ENCODE peak calls at places on chromosomes 1 and 21, in eight cellular contexts. One of them, this sample, is unnamed. For H3K9me3, the result is how much of the 10 kb centered on the place peaks cover.

GRCh38 chr1:64654519-64655341 is 90.1 kb upstream of the RAVER2 start:
- DNase-seq in CD4-positive, CD25-positive, alpha-beta regulatory T cell: no peak
- DNase-seq in NT2/D1: no peak
- DNase-seq in heart left ventricle: no peak
- DNase-seq in mucosa of descending colon: no peak
- DNase-seq in astrocyte: peak
- DNase-seq in thoracic aorta: no peak
- DNase-seq in K562: no peak
- DNase-seq in this sample: no peak

GRCh38 chr21:27426196-27426595 is 459.3 kb upstream of the ADAMTS5 start:
- DNase-seq in mucosa of descending colon: no peak
- DNase-seq in K562: no peak
- DNase-seq in thoracic aorta: no peak
- DNase-seq in heart left ventricle: no peak
- DNase-seq in CD4-positive, CD25-positive, alpha-beta regulatory T cell: no peak
- DNase-seq in astrocyte: no peak
- DNase-seq in NT2/D1: no peak
- DNase-seq in this sample: no peak

GRCh38 chr1:87242445-87243185 is 86.1 kb upstream of the LMO4 start:
- DNase-seq in thoracic aorta: no peak
- DNase-seq in astrocyte: peak
- DNase-seq in mucosa of descending colon: no peak
- DNase-seq in CD4-positive, CD25-positive, alpha-beta regulatory T cell: no peak
- DNase-seq in heart left ventricle: no peak
- DNase-seq in K562: no peak
- DNase-seq in NT2/D1: no peak
- DNase-seq in this sample: no peak

GRCh38 chr1:1092149-1092855 is 18.2 kb upstream of the RNF223 start:
- DNase-seq in K562: no peak
- DNase-seq in heart left ventricle: peak
- DNase-seq in mucosa of descending colon: no peak
- DNase-seq in astrocyte: no peak
- DNase-seq in CD4-positive, CD25-positive, alpha-beta regulatory T cell: no peak
- DNase-seq in NT2/D1: no peak
- DNase-seq in thoracic aorta: no peak
- DNase-seq in this sample: no peak

GRCh38 chr1:14181191-14181793 is 417.2 kb upstream of the KAZN start:
- DNase-seq in thoracic aorta: no peak
- DNase-seq in K562: no peak
- DNase-seq in heart left ventricle: no peak
- DNase-seq in NT2/D1: no peak
- DNase-seq in CD4-positive, CD25-positive, alpha-beta regulatory T cell: no peak
- DNase-seq in astrocyte: peak
- DNase-seq in mucosa of descending colon: no peak
- DNase-seq in this sample: no peak

GRCh38 chr1:16212251-16212961 is at the start of gene ARHGEF19:
- DNase-seq in CD4-positive, CD25-positive, alpha-beta regulatory T cell: no peak
- DNase-seq in astrocyte: no peak
- DNase-seq in NT2/D1: no peak
- DNase-seq in heart left ventricle: no peak
- DNase-seq in thoracic aorta: no peak
- DNase-seq in mucosa of descending colon: peak
- DNase-seq in K562: no peak
- DNase-seq in this sample: no peak

GRCh38 chr1:180221461-180221860 is 8.6 kb upstream of the LHX4 start:
- DNase-seq in heart left ventricle: no peak
- DNase-seq in astrocyte: peak
- DNase-seq in CD4-positive, CD25-positive, alpha-beta regulatory T cell: no peak
- DNase-seq in NT2/D1: no peak
- DNase-seq in K562: no peak
- DNase-seq in mucosa of descending colon: no peak
- DNase-seq in thoracic aorta: no peak
- DNase-seq in this sample: no peak

GRCh38 chr1:231871878-231872277 is 245.3 kb downstream of the DISC1 start:
- DNase-seq in NT2/D1: no peak
- DNase-seq in astrocyte: no peak
- DNase-seq in K562: no peak
- DNase-seq in heart left ventricle: no peak
- DNase-seq in thoracic aorta: no peak
- DNase-seq in CD4-positive, CD25-positive, alpha-beta regulatory T cell: no peak
- DNase-seq in mucosa of descending colon: no peak
- DNase-seq in this sample: no peak

GRCh38 chr1:2973661-2974593 is 47.3 kb upstream of the ACTRT2 start:
- DNase-seq in mucosa of descending colon: no peak
- DNase-seq in NT2/D1: no peak
- DNase-seq in thoracic aorta: no peak
- DNase-seq in astrocyte: no peak
- DNase-seq in K562: no peak
- DNase-seq in heart left ventricle: no peak
- DNase-seq in CD4-positive, CD25-positive, alpha-beta regulatory T cell: no peak
- DNase-seq in this sample: no peak

GRCh38 chr1:2976180-2976562 is 45.1 kb upstream of the ACTRT2 start:
- DNase-seq in thoracic aorta: no peak
- DNase-seq in NT2/D1: no peak
- DNase-seq in astrocyte: no peak
- DNase-seq in CD4-positive, CD25-positive, alpha-beta regulatory T cell: no peak
- DNase-seq in mucosa of descending colon: no peak
- DNase-seq in heart left ventricle: no peak
- DNase-seq in K562: no peak
- DNase-seq in this sample: no peak

GRCh38 chr1:2975466-2976179 is 45.6 kb upstream of the ACTRT2 start:
- DNase-seq in astrocyte: no peak
- DNase-seq in heart left ventricle: no peak
- DNase-seq in thoracic aorta: no peak
- DNase-seq in NT2/D1: no peak
- DNase-seq in mucosa of descending colon: no peak
- DNase-seq in CD4-positive, CD25-positive, alpha-beta regulatory T cell: no peak
- DNase-seq in K562: no peak
- DNase-seq in this sample: no peak

GRCh38 chr1:2972879-2973575 is 48.2 kb upstream of the ACTRT2 start:
- DNase-seq in heart left ventricle: no peak
- DNase-seq in thoracic aorta: no peak
- DNase-seq in NT2/D1: no peak
- DNase-seq in astrocyte: no peak
- DNase-seq in CD4-positive, CD25-positive, alpha-beta regulatory T cell: no peak
- DNase-seq in mucosa of descending colon: no peak
- DNase-seq in K562: no peak
- DNase-seq in this sample: no peak

DNA sequence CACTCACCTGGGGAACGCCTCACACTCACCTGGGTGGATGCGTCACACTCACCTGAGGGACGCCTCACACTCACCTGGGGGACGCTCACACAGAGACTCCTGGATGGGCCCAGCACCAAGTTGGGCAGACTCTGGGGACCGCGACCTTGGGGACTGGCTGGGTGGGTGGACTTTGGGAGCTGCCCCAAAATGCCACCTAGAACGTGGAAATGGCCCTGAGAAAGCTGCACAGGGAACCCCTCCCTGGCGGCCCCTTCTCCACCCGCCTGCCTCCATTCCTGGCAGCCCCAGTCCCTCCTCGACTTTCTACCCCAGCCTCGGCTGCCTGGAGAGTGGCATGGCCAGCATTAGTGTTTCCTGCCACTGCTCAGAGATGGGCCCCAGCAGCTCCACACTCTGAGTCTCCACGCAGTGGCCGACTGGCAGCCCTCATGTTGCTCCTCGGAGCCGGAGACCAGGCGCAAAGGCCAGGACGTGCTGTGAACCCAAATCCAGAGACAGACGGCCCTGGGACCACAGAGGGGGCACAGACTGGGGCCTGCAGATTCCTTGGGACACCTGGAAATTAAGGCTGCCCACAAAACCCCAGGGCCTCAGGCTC is 46.5 kb upstream of the ACTRT2 start:
- DNase-seq in heart left ventricle: no peak
- DNase-seq in NT2/D1: no peak
- DNase-seq in thoracic aorta: no peak
- DNase-seq in mucosa of descending colon: no peak
- DNase-seq in K562: no peak
- DNase-seq in astrocyte: no peak
- DNase-seq in CD4-positive, CD25-positive, alpha-beta regulatory T cell: no peak
- DNase-seq in this sample: no peak
- H3K9me3 ChIP-seq in heart left ventricle: under half
- H3K9me3 ChIP-seq in NT2/D1: under half
- H3K9me3 ChIP-seq in thoracic aorta: under half
- H3K9me3 ChIP-seq in mucosa of descending colon: under half
- H3K9me3 ChIP-seq in K562: under half
- H3K9me3 ChIP-seq in astrocyte: under half
- H3K9me3 ChIP-seq in CD4-positive, CD25-positive, alpha-beta regulatory T cell: under half
- H3K9me3 ChIP-seq in this sample: under half

GRCh38 chr21:44820851-44821250 is 3.0 kb upstream of the SUMO3 start:
- DNase-seq in astrocyte: no peak
- DNase-seq in NT2/D1: no peak
- DNase-seq in K562: no peak
- DNase-seq in thoracic aorta: no peak
- DNase-seq in heart left ventricle: no peak
- DNase-seq in mucosa of descending colon: no peak
- DNase-seq in CD4-positive, CD25-positive, alpha-beta regulatory T cell: no peak
- DNase-seq in this sample: no peak

GRCh38 chr21:44822484-44823178 is 4.8 kb upstream of the SUMO3 start:
- DNase-seq in K562: peak
- DNase-seq in thoracic aorta: no peak
- DNase-seq in mucosa of descending colon: no peak
- DNase-seq in NT2/D1: no peak
- DNase-seq in heart left ventricle: no peak
- DNase-seq in CD4-positive, CD25-positive, alpha-beta regulatory T cell: no peak
- DNase-seq in astrocyte: no peak
- DNase-seq in this sample: no peak

GRCh38 chr21:44818636-44819011 is 762 bp upstream of the SUMO3 start:
- DNase-seq in K562: no peak
- DNase-seq in mucosa of descending colon: peak
- DNase-seq in thoracic aorta: no peak
- DNase-seq in NT2/D1: no peak
- DNase-seq in CD4-positive, CD25-positive, alpha-beta regulatory T cell: no peak
- DNase-seq in heart left ventricle: peak
- DNase-seq in astrocyte: no peak
- DNase-seq in this sample: no peak

GRCh38 chr21:44819283-44820243 is 1.7 kb upstream of the SUMO3 start:
- DNase-seq in mucosa of descending colon: no peak
- DNase-seq in K562: no peak
- DNase-seq in thoracic aorta: no peak
- DNase-seq in heart left ventricle: no peak
- DNase-seq in CD4-positive, CD25-positive, alpha-beta regulatory T cell: no peak
- DNase-seq in astrocyte: no peak
- DNase-seq in NT2/D1: no peak
- DNase-seq in this sample: no peak

DNA sequence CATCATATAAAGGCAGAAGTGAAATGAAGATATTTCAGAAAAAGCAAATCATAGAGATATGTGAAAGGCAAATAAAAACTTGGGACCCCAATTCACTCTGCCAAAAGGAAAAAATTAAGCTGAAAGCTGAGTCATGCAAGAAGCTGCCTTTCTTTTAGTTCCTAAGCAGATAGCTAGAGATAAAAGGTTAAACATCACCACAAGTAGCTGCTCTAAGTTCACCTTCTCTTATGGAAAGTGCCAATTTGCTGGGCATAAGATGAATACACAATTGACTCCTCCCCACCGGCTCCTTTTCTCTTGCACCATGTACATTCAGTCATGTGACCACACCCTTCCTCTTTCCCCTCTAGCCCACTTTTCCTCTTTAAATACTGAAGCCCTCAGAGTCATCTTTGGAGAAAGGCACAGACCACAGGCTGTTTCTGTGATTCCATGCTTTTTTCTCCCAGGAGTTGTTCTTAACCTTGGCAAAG is 5.4 kb upstream of the SUMO3 start:
- DNase-seq in K562: no peak
- DNase-seq in mucosa of descending colon: no peak
- DNase-seq in CD4-positive, CD25-positive, alpha-beta regulatory T cell: no peak
- DNase-seq in thoracic aorta: no peak
- DNase-seq in astrocyte: no peak
- DNase-seq in heart left ventricle: no peak
- DNase-seq in NT2/D1: no peak
- DNase-seq in this sample: no peak
- H3K9me3 ChIP-seq in K562: under half
- H3K9me3 ChIP-seq in mucosa of descending colon: under half
- H3K9me3 ChIP-seq in CD4-positive, CD25-positive, alpha-beta regulatory T cell: under half
- H3K9me3 ChIP-seq in thoracic aorta: under half
- H3K9me3 ChIP-seq in astrocyte: under half
- H3K9me3 ChIP-seq in heart left ventricle: under half
- H3K9me3 ChIP-seq in NT2/D1: half or more
- H3K9me3 ChIP-seq in this sample: under half

GRCh38 chr21:23951251-23951650 is 1656.0 kb downstream of the MRPL39 start:
- DNase-seq in astrocyte: peak
- DNase-seq in CD4-positive, CD25-positive, alpha-beta regulatory T cell: no peak
- DNase-seq in NT2/D1: no peak
- DNase-seq in K562: no peak
- DNase-seq in thoracic aorta: no peak
- DNase-seq in mucosa of descending colon: no peak
- DNase-seq in heart left ventricle: no peak
- DNase-seq in this sample: no peak

GRCh38 chr21:23960769-23961168 is 1646.5 kb downstream of the MRPL39 start:
- DNase-seq in thoracic aorta: no peak
- DNase-seq in mucosa of descending colon: no peak
- DNase-seq in CD4-positive, CD25-positive, alpha-beta regulatory T cell: no peak
- DNase-seq in K562: no peak
- DNase-seq in heart left ventricle: no peak
- DNase-seq in astrocyte: no peak
- DNase-seq in NT2/D1: no peak
- DNase-seq in this sample: no peak

GRCh38 chr21:23952269-23952668 is 1655.0 kb downstream of the MRPL39 start:
- DNase-seq in K562: no peak
- DNase-seq in heart left ventricle: no peak
- DNase-seq in CD4-positive, CD25-positive, alpha-beta regulatory T cell: no peak
- DNase-seq in NT2/D1: no peak
- DNase-seq in mucosa of descending colon: no peak
- DNase-seq in thoracic aorta: no peak
- DNase-seq in astrocyte: no peak
- DNase-seq in this sample: no peak

GRCh38 chr21:23950344-23950743 is 1656.9 kb downstream of the MRPL39 start:
- DNase-seq in thoracic aorta: no peak
- DNase-seq in NT2/D1: no peak
- DNase-seq in CD4-positive, CD25-positive, alpha-beta regulatory T cell: no peak
- DNase-seq in K562: no peak
- DNase-seq in astrocyte: no peak
- DNase-seq in mucosa of descending colon: no peak
- DNase-seq in heart left ventricle: no peak
- DNase-seq in this sample: no peak

DNA sequence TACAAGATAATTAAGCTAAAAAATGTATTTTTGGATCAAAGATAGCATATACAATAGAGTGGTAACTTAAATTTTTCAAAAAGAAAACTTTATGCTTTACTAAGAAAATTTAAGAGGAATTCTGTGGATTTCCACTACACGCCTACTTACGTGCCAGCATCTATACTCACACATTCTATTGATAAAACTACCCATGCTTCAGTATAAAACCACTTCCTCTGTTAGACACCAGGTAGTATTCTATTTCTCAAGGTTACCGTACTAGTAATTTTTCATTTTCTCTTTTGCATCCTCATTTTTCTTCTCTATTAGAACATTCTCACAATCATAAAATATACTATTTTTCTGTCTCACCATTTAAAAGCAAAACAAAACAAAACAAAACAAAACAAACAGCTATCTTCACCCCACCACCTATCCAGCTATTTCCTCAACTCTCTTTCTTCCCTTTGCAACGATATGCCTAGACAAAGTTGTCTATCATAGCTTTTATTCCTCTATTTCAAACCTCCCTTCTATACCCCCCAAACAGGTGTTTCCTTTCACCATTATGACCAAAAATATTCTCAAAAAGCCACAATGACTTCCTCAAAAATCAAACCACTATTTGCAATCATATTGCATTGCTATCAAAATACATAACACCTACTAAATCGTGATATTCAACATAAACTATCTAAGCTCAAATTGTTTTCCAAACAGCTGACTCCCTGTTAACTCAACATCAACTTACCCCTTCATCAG is 1652.0 kb downstream of the MRPL39 start:
- DNase-seq in heart left ventricle: no peak
- DNase-seq in thoracic aorta: no peak
- DNase-seq in astrocyte: no peak
- DNase-seq in mucosa of descending colon: no peak
- DNase-seq in NT2/D1: no peak
- DNase-seq in K562: no peak
- DNase-seq in CD4-positive, CD25-positive, alpha-beta regulatory T cell: no peak
- DNase-seq in this sample: no peak
- H3K9me3 ChIP-seq in heart left ventricle: under half
- H3K9me3 ChIP-seq in thoracic aorta: under half
- H3K9me3 ChIP-seq in astrocyte: under half
- H3K9me3 ChIP-seq in mucosa of descending colon: under half
- H3K9me3 ChIP-seq in NT2/D1: under half
- H3K9me3 ChIP-seq in K562: under half
- H3K9me3 ChIP-seq in CD4-positive, CD25-positive, alpha-beta regulatory T cell: under half
- H3K9me3 ChIP-seq in this sample: under half

GRCh38 chr21:31041295-31042079 is 3.2 kb upstream of the KRTAP19-8 start:
- DNase-seq in heart left ventricle: no peak
- DNase-seq in NT2/D1: no peak
- DNase-seq in CD4-positive, CD25-positive, alpha-beta regulatory T cell: no peak
- DNase-seq in mucosa of descending colon: no peak
- DNase-seq in K562: no peak
- DNase-seq in thoracic aorta: no peak
- DNase-seq in astrocyte: no peak
- DNase-seq in this sample: no peak
- H3K9me3 ChIP-seq in heart left ventricle: under half
- H3K9me3 ChIP-seq in NT2/D1: under half
- H3K9me3 ChIP-seq in CD4-positive, CD25-positive, alpha-beta regulatory T cell: under half
- H3K9me3 ChIP-seq in mucosa of descending colon: under half
- H3K9me3 ChIP-seq in K562: under half
- H3K9me3 ChIP-seq in thoracic aorta: under half
- H3K9me3 ChIP-seq in astrocyte: under half
- H3K9me3 ChIP-seq in this sample: under half